ENCODE peak calls at places on chromosome 9, in four cellular contexts. B, X, F and Y are unnamed samples. For H3K27me3, the result is how much of the 10 kb centered on the place peaks cover.

GRCh38 chr9:93473411-93473810 is 20.0 kb upstream of the FAM120AOS start:
- DNase-seq in F (no peak), B (no peak), X (no peak), Y (no peak)

GRCh38 chr9:121499427-121500164 is at the start of gene GGTA1:
- DNase-seq in B (peak), X (no peak), F (peak), Y (peak)

GRCh38 chr9:89779816-89780215 is 175.0 kb downstream of the GADD45G start:
- DNase-seq in B (no peak), X (no peak), F (no peak), Y (no peak)

GRCh38 chr9:137764171-137764671 is 113.4 kb upstream of the CACNA1B start:
- DNase-seq in B (no peak), F (no peak), X (peak), Y (no peak)

GRCh38 chr9:12923472-12924009 is 148.7 kb downstream of the LURAP1L start:
- DNase-seq in B (peak), X (no peak), F (no peak), Y (no peak)

GRCh38 chr9:86708918-86709835 is 238.1 kb downstream of the GAS1 start:
- DNase-seq in B (no peak), X (no peak), F (no peak), Y (no peak)

GRCh38 chr9:93168581-93168980 is 15.4 kb upstream of the WNK2 start:
- DNase-seq in B (no peak), F (no peak), X (no peak), Y (no peak)

GRCh38 chr9:121656941-121657340 is 5.5 kb downstream of the DAB2IP start:
- DNase-seq in B (no peak), F (peak), X (peak), Y (no peak)

GRCh38 chr9:128396970-128397613 is 23.6 kb upstream of the CERCAM start:
- DNase-seq in X (no peak), B (no peak), F (no peak), Y (peak)

GRCh38 chr9:81690251-81690851 is 1.0 kb upstream of the TLE1 start:
- DNase-seq in F (peak), B (peak), X (no peak), Y (peak)

GRCh38 chr9:83920469-83920941 is 727 bp downstream of the KIF27 start:
- DNase-seq in B (peak), F (no peak), X (no peak), Y (peak)

GRCh38 chr9:120265791-120266190 is 314.2 kb downstream of the CDK5RAP2 start:
- DNase-seq in B (no peak), F (no peak), X (no peak), Y (no peak)

GRCh38 chr9:128870128-128870940 is 11.4 kb downstream of the KYAT1 start:
- DNase-seq in F (peak), X (no peak), B (no peak), Y (no peak)

GRCh38 chr9:9625248-9625647 is 987.6 kb downstream of the PTPRD start:
- DNase-seq in X (no peak), F (no peak), B (no peak), Y (no peak)

GRCh38 chr9:88791105-88791805 is 200.0 kb upstream of the S1PR3 start:
- DNase-seq in X (no peak), F (no peak), B (no peak), Y (no peak)

GRCh38 chr9:121319394-121319780 is 50.7 kb downstream of the STOM start:
- DNase-seq in X (no peak), B (no peak), F (no peak), Y (no peak)

GRCh38 chr9:37035472-37036236 is 1.6 kb upstream of the PAX5 start:
- DNase-seq in B (no peak), X (no peak), F (peak), Y (peak)

GRCh38 chr9:71733176-71733575 is 35.1 kb downstream of the CEMIP2 start:
- DNase-seq in X (no peak), B (no peak), F (no peak), Y (no peak)
- H3K4me3 ChIP-seq in X (no peak), B (no peak), F (no peak), Y (no peak)

GRCh38 chr9:14722391-14723035 is at the start of gene CER1:
- DNase-seq in X (no peak), F (no peak), B (no peak), Y (peak)
- H3K27me3 ChIP-seq in X (under half), F (under half), B (under half), Y (half or more)

GRCh38 chr9:4490705-4491620 is 695 bp downstream of the SLC1A1 start:
- DNase-seq in B (peak), X (no peak), F (no peak), Y (peak)

GRCh38 chr9:4494337-4494736 is 4.1 kb downstream of the SLC1A1 start:
- DNase-seq in X (no peak), B (no peak), F (no peak), Y (no peak)

GRCh38 chr9:4489919-4490704 is at the start of gene SLC1A1:
- DNase-seq in B (peak), F (no peak), X (no peak), Y (peak)

GRCh38 chr9:4489562-4489918 is 728 bp upstream of the SLC1A1 start:
- DNase-seq in X (no peak), F (no peak), B (peak), Y (peak)

DNA sequence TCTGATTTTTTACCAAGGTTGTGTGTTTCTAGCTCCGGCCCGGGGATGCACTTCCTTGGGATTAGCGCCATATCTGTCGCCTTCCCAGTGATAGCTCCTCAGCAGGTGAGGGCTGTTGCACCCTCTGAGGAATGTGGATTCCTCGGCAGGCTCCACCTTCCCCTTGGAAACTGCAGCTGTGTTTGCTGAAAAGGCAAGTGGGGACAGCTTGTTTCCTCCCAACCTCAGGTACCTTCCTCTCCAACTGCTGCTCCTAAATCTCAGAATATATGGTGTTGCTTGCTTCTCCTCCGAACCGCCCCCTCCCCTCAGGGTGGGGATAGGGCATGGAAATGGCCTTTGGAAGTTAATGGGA is 1.3 kb downstream of the SLC1A1 start:
- DNase-seq in F (no peak), X (no peak), B (peak), Y (peak)
- H3K4me3 ChIP-seq in F (no peak), X (peak), B (peak), Y (peak)

DNA sequence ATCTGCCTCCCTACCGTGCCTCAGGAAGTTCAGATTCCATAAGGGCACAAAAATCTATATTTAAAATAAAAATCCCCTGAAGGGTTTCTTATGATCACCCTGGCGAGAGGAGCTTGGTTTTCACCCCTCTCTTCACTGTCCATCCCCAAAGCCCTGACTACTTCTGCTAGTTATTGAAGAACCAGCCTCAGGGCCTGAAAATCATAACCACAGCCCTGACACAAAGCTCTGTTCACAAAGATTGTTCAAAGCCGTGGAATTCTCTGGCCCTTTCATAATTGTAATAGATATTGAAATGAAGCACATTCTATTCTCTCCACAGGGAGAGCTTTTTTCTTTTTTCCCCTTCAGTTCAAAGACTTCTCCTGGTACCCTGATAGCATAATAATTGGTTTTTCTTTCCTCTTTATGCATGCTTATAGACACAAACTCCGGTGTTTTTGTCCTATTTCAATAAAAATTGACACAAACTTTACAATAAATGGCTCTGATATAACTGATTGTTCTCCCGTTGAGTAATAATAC is 343.8 kb downstream of the CAAP1 start:
- DNase-seq in B (no peak), F (no peak), X (no peak), Y (no peak)
- H3K27me3 ChIP-seq in B (under half), F (under half), X (under half), Y (under half)

GRCh38 chr9:136697821-136698526 is 10.7 kb upstream of the AGPAT2 start:
- DNase-seq in X (no peak), F (no peak), B (peak), Y (no peak)

GRCh38 chr9:136700959-136701664 is 11.3 kb upstream of the DIPK1B start:
- DNase-seq in F (peak), X (no peak), B (no peak), Y (no peak)

GRCh38 chr9:136698681-136699246 is 11.5 kb upstream of the AGPAT2 start:
- DNase-seq in X (no peak), B (no peak), F (no peak), Y (no peak)

GRCh38 chr9:136701665-136702048 is 10.7 kb upstream of the DIPK1B start:
- DNase-seq in F (no peak), B (no peak), X (no peak), Y (no peak)

GRCh38 chr9:136700309-136700708 is 12.1 kb upstream of the DIPK1B start:
- DNase-seq in F (no peak), X (no peak), B (no peak), Y (no peak)
- H3K4me3 ChIP-seq in F (no peak), X (no peak), B (no peak), Y (no peak)